ENCODE peak calls at places on chromosomes 12 and 14, in four cellular contexts. A is MV-4-11; T is T-helper 9 cell; M is CD4-positive, CD25-positive, alpha-beta regulatory T cell. O is an unnamed sample.

GRCh38 chr12:92668739-92669138 is 34.0 kb upstream of the PLEKHG7 start:
- DNase-seq in T (no peak), A (no peak), M (no peak), O (no peak)

GRCh38 chr12:93081810-93082165 is 152.7 kb upstream of the EEA1 start:
- DNase-seq in A (no peak), T (no peak), M (no peak), O (no peak)

GRCh38 chr12:48973992-48974673 is 2.6 kb upstream of the WNT10B start:
- DNase-seq in M (no peak), A (no peak), T (peak; percentile 38), O (peak; percentile 77)

GRCh38 chr12:108948369-108948768 is 68.5 kb downstream of the DAO start:
- DNase-seq in A (peak; percentile 78), T (no peak), M (no peak), O (no peak)

GRCh38 chr12:65811968-65812700 is 12.1 kb upstream of the HMGA2 start:
- DNase-seq in T (no peak), A (no peak), M (no peak), O (no peak)

GRCh38 chr12:125860672-125861288 is 795.5 kb downstream of the AACS start:
- DNase-seq in A (no peak), T (no peak), M (no peak), O (no peak)

GRCh38 chr12:127893875-127894635 is 372.9 kb upstream of the TMEM132C start:
- DNase-seq in A (peak; percentile 10), T (no peak), M (no peak), O (no peak)

GRCh38 chr14:104843442-104844305 is 21.4 kb upstream of the CEP170B start:
- DNase-seq in T (no peak), A (no peak), M (no peak), O (peak; percentile 53)

GRCh38 chr12:29581641-29582040 is 84.2 kb upstream of the OVCH1 start:
- DNase-seq in T (no peak), M (no peak), A (no peak), O (no peak)

GRCh38 chr14:105355049-105355575 is 40.6 kb downstream of the PACS2 start:
- DNase-seq in A (no peak), M (no peak), T (no peak), O (no peak)

GRCh38 chr12:56333197-56333678 is 562 bp downstream of the PAN2 start:
- DNase-seq in A (no peak), T (no peak), M (no peak), O (no peak)

GRCh38 chr12:42104784-42105183 is 39.9 kb downstream of the GXYLT1 start:
- DNase-seq in T (no peak), M (no peak), A (no peak), O (no peak)

GRCh38 chr12:22919883-22920282 is 294.9 kb downstream of the ETNK1 start:
- DNase-seq in M (no peak), T (no peak), A (no peak), O (no peak)

GRCh38 chr12:58803893-58804292 is 116.4 kb downstream of the LRIG3 start:
- DNase-seq in A (no peak), M (no peak), T (no peak), O (peak; percentile 68)

GRCh38 chr12:95322335-95322734 is 104.7 kb downstream of the VEZT start:
- DNase-seq in A (no peak), T (no peak), M (no peak), O (no peak)

GRCh38 chr14:76386922-76387782 is 11.2 kb downstream of the ESRRB start:
- DNase-seq in M (peak; percentile 19), A (peak; percentile 45), T (peak; percentile 39), O (peak; percentile 91)